ENCODE peak calls at places on chromosomes 5 and 9, in ten cellular contexts. P is H1, B is HepG2, Q is stomach, F is SK-N-SH, E is ovary, I is A549, A is suprapubic skin, Y is tibial nerve, H is upper lobe of left lung. O is an unnamed sample. For H3K4me1, the result is how much of the 10 kb centered on the place peaks cover.

GRCh38 chr5:39464096-39464495 is 39.3 kb upstream of the DAB2 start:
- DNase-seq in E (no peak), Y (no peak), F (no peak), B (no peak), H (no peak), P (no peak), A (no peak), Q (no peak), I (no peak), O (no peak)

GRCh38 chr5:154783774-154784460 is 28.7 kb downstream of the LARP1 start:
- DNase-seq in I (no peak), B (no peak), Y (no peak), A (no peak), E (no peak), F (no peak), H (no peak), Q (no peak), P (no peak), O (no peak)

GRCh38 chr5:171162165-171162564 is 146.9 kb upstream of the TLX3 start:
- DNase-seq in H (no peak), P (peak), F (no peak), A (no peak), I (no peak), B (no peak), Q (no peak), Y (no peak), E (no peak), O (no peak)

GRCh38 chr9:113398796-113399195 is 2.3 kb downstream of the ALAD start:
- DNase-seq in E (no peak), Q (no peak), A (no peak), B (no peak), H (no peak), F (no peak), P (no peak), Y (no peak), I (no peak), O (no peak)

GRCh38 chr5:135206862-135207261 is 172.8 kb upstream of the PITX1 start:
- DNase-seq in P (peak), B (no peak), I (no peak), H (no peak), A (no peak), F (no peak), E (no peak), Q (no peak), Y (no peak), O (no peak)

GRCh38 chr9:69023650-69024049 is 9.7 kb upstream of the PRKACG start:
- DNase-seq in E (no peak), H (no peak), Y (no peak), B (no peak), Q (peak), I (no peak), A (no peak), P (peak), F (no peak), O (no peak)

GRCh38 chr5:108356286-108356685 is 25.6 kb downstream of the FBXL17 start:
- DNase-seq in F (no peak), E (no peak), I (no peak), Q (no peak), B (no peak), H (no peak), Y (no peak), P (no peak), A (no peak), O (no peak)

GRCh38 chr9:20754556-20754955 is 70.5 kb downstream of the FOCAD start:
- DNase-seq in I (no peak), Q (no peak), F (no peak), P (no peak), H (no peak), E (no peak), Y (no peak), B (no peak), A (no peak), O (no peak)

GRCh38 chr9:99049228-99049627 is 55.7 kb upstream of the TGFBR1 start:
- DNase-seq in H (no peak), I (no peak), A (no peak), B (no peak), F (no peak), P (no peak), Q (no peak), Y (no peak), E (no peak), O (no peak)

GRCh38 chr5:10563132-10563939 is 534 bp upstream of the ANKRD33B start:
- DNase-seq in P (peak), F (peak), I (peak), Q (no peak), B (no peak), E (peak), Y (peak), H (peak), A (peak), O (peak)

GRCh38 chr5:79077680-79078365 is 8.3 kb downstream of the BHMT2 start:
- DNase-seq in P (no peak), B (no peak), A (no peak), H (no peak), F (no peak), I (no peak), Y (no peak), E (no peak), Q (no peak), O (no peak)

GRCh38 chr5:79076819-79077218 is 7.3 kb downstream of the BHMT2 start:
- DNase-seq in A (no peak), Q (no peak), Y (no peak), E (no peak), P (no peak), I (no peak), H (no peak), B (no peak), F (no peak), O (no peak)

GRCh38 chr5:79070002-79070567 is 518 bp downstream of the BHMT2 start:
- DNase-seq in Y (peak), F (peak), P (no peak), E (peak), I (no peak), A (peak), B (peak), H (no peak), Q (no peak), O (no peak)

GRCh38 chr5:79075646-79076426 is 6.3 kb downstream of the BHMT2 start:
- DNase-seq in F (no peak), Y (no peak), H (no peak), P (no peak), B (no peak), A (no peak), E (no peak), I (no peak), Q (no peak), O (no peak)

DNA sequence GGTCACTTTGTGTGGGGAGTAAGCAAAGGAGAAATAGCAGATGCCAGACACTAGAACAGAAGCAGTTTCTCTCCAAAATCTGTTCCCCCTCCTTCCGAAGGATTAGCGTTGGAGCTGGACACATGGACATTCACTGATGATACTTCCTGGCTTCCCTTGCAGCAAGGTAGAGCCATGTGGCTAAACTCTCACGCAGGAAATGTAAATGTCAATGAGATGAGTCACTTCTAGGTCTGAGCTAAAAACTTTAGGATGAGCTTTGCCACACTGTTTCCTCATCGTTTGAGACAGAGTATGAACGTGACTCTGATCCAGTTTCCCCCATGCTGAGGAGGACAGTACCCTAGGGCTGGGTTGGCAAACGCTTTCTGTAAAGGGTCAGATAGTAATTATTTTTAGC is 5.1 kb downstream of the BHMT2 start:
- DNase-seq in A (no peak), F (no peak), B (peak), Q (no peak), I (peak), P (no peak), E (no peak), H (no peak), Y (no peak), O (no peak)
- TF ChIP-seq EP300 in A (no peak), F (no peak), B (no peak), Q (no peak), I (no peak), P (no peak), E (no peak), H (no peak), Y (no peak), O (no peak)

DNA sequence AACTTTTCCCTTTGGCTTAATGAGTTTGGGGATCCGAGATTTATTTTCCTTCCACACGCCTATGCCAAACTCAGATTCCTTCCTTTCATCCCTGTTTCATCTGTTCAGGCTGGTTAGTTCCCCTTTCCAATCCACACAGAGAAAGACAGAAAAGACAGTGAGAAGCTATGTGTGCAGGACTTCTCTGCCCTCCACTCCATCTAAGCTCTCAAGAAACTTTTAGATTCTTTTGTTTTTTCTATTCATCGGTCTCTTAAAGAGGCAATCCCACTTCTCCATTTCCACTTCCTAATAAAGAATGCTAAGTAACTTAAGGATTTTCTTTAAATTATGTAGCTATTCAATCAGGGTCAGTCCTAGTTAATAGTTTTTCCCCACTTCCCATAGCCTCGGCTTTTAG is 11.2 kb downstream of the ITGA1 start:
- DNase-seq in Y (no peak), E (no peak), Q (no peak), P (no peak), I (no peak), A (no peak), B (no peak), F (no peak), H (no peak), O (no peak)
- H3K4me1 ChIP-seq in Y (half or more), E (under half), Q (half or more), P (under half), I (under half), A (half or more), B (half or more), F (under half), H (under half), O (under half)

GRCh38 chr5:80871541-80871961 is 88.6 kb upstream of the RASGRF2 start:
- DNase-seq in Y (no peak), H (no peak), E (no peak), P (no peak), A (no peak), Q (no peak), F (no peak), I (peak), B (peak), O (no peak)
- H3K27ac ChIP-seq in Y (no peak), H (no peak), E (no peak), P (no peak), A (no peak), Q (no peak), F (no peak), I (no peak), B (no peak), O (no peak)

DNA sequence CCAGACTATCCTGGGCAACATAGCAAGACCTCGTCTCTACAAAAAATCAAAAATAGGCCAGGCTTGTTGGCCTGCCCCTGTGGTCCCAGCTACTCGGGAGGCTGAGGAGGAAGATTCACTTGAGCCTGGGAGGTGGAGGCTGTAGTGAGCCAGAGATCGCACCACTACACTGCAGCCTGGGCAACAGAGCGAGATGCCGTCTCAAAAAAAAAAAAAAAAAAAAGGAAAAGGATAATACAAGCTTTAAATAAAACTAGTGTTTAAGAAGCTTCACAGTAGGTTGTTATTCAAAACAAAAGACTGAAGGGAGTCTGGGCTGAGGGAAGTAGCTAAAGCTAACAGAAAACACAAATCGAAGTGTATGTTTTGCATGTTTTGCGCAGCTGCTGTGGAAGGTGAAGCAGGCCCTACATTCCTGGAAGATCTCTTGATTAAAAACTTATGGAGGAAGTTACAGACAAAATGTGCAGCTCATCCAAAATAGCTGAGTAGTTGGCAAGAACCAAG is 576 bp upstream of the C9orf40 start:
- DNase-seq in H (no peak), F (no peak), A (no peak), B (no peak), E (no peak), Y (no peak), Q (no peak), P (no peak), I (no peak), O (no peak)
- TF ChIP-seq EP300 in H (no peak), F (no peak), A (no peak), B (no peak), E (no peak), Y (no peak), Q (no peak), P (no peak), I (no peak), O (no peak)

DNA sequence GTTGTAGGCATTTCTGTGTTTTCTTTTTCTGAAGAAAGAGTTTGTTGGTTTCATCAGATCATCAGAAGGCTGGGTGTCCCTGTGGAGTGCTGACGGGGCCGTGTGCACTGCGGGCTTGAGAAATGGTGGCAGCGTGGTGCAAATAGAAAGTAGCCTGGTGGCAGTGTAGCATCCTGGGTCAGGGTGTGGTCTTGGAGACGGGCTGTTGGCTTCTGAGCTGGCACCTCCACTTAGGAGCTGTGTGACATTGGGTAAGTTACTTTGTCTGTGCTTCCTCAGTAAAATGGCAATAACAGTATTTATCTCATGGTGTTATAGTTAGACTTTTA is 10.0 kb upstream of the NDST1 start:
- DNase-seq in B (no peak), I (no peak), H (no peak), P (no peak), E (no peak), Q (no peak), A (no peak), Y (no peak), F (no peak), O (no peak)
- H3K4me1 ChIP-seq in B (half or more), I (half or more), H (half or more), P (under half), E (under half), Q (half or more), A (half or more), Y (half or more), F (under half), O (under half)